ENCODE peak calls at places on chromosomes 11 and 22, in four cellular contexts. V, W, D and S are unnamed samples.

GRCh38 chr22:19576460-19577421 is 52.5 kb upstream of the CLDN5 start:
- DNase-seq in D (no peak), W (no peak), V (peak; percentile 53), S (no peak)

GRCh38 chr11:69353696-69354544 is 60.0 kb downstream of the MYEOV start:
- DNase-seq in D (no peak), W (no peak), V (no peak), S (peak; percentile 87)

GRCh38 chr11:73466643-73467042 is 90.4 kb downstream of the RELT start:
- DNase-seq in D (no peak), W (no peak), V (no peak), S (no peak)

GRCh38 chr11:20621679-20622078 is 22.3 kb downstream of the SLC6A5 start:
- DNase-seq in V (no peak), D (no peak), W (no peak), S (no peak)

GRCh38 chr11:45590743-45591142 is 74.7 kb downstream of the CHST1 start:
- DNase-seq in D (no peak), W (no peak), V (no peak), S (no peak)

GRCh38 chr11:62931501-62932278 is 10.5 kb upstream of the CHRM1 start:
- DNase-seq in D (no peak), V (no peak), W (no peak), S (no peak)

GRCh38 chr11:77141034-77141433 is 13.0 kb downstream of the MYO7A start:
- DNase-seq in D (no peak), W (peak; percentile 67), V (no peak), S (no peak)

GRCh38 chr22:29782061-29782845 is 15.1 kb downstream of the UQCR10 start:
- DNase-seq in D (no peak), V (no peak), W (no peak), S (no peak)

GRCh38 chr22:42188808-42189447 is 58.3 kb upstream of the CYP2D6 start:
- DNase-seq in W (peak; percentile 18), D (no peak), V (no peak), S (no peak)

GRCh38 chr11:74255741-74256369 is 55.6 kb downstream of the P4HA3 start:
- DNase-seq in V (peak; percentile 77), W (no peak), D (peak; percentile 55), S (peak; percentile 64)

GRCh38 chr11:65743928-65744698 is 23.5 kb upstream of the RNASEH2C start:
- DNase-seq in W (no peak), D (peak; percentile 6), V (no peak), S (peak; percentile 69)

GRCh38 chr11:45887587-45887986 is 2.1 kb downstream of the MAPK8IP1 start:
- DNase-seq in D (no peak), W (no peak), V (no peak), S (no peak)

GRCh38 chr22:26548984-26549383 is 36.7 kb upstream of the TFIP11 start:
- DNase-seq in V (no peak), D (no peak), W (no peak), S (no peak)

GRCh38 chr11:126680109-126680508 is 320.5 kb downstream of the KIRREL3 start:
- DNase-seq in W (no peak), V (no peak), D (no peak), S (no peak)

GRCh38 chr11:69213964-69214363 is 58.2 kb downstream of the SMIM38 start:
- DNase-seq in V (no peak), W (no peak), D (no peak), S (no peak)

GRCh38 chr22:40768187-40768586 is 51.0 kb downstream of the SLC25A17 start:
- DNase-seq in V (no peak), W (no peak), D (no peak), S (no peak)

GRCh38 chr22:42459273-42460040 is 27.3 kb upstream of the NFAM1 start:
- DNase-seq in V (no peak), D (no peak), W (no peak), S (no peak)

GRCh38 chr22:28986366-28986765 is 75.3 kb downstream of the C22orf31 start:
- DNase-seq in W (no peak), D (no peak), V (no peak), S (no peak)